ENCODE peak calls at places on chromosomes 7 and 10, in ten cellular contexts. G is endothelial cell of umbilical vein; C is neuronal stem cell; K is pancreas; A is effector memory CD4-positive, alpha-beta T cell; J is SJSA1; V is cardiac muscle cell; E is CD8-positive, alpha-beta memory T cell; S is SK-N-SH; R is IMR-90. F is an unnamed sample. For H3K9me3 and H3K27me3, the result is how much of the 10 kb centered on the place peaks cover.

GRCh38 chr7:41971640-41972187 is 265.3 kb downstream of the GLI3 start:
- DNase-seq in G (no peak), C (no peak), K (no peak), A (no peak), J (no peak), V (no peak), E (no peak), S (no peak), R (no peak), F (no peak)

GRCh38 chr7:148135106-148135505 is 455.5 kb upstream of the C7orf33 start:
- DNase-seq in G (no peak), C (no peak), K (no peak), A (no peak), J (no peak), V (no peak), E (no peak), S (peak), R (no peak), F (no peak)

GRCh38 chr10:43904301-43904700 is 255.6 kb upstream of the ZNF32 start:
- DNase-seq in G (no peak), C (no peak), K (no peak), A (no peak), J (no peak), V (no peak), E (no peak), S (no peak), R (no peak), F (no peak)

GRCh38 chr7:34451923-34452322 is 206.1 kb upstream of the NPSR1 start:
- DNase-seq in G (peak), C (no peak), K (no peak), A (no peak), J (no peak), V (no peak), E (no peak), S (no peak), R (no peak), F (no peak)

GRCh38 chr10:84296071-84296981 is 32.1 kb upstream of the CCSER2 start:
- DNase-seq in G (peak), C (no peak), K (no peak), A (no peak), J (peak), V (no peak), E (no peak), S (no peak), R (peak), F (peak)

GRCh38 chr7:143385891-143386781 is 5.0 kb downstream of the ZYX start:
- DNase-seq in G (peak), C (no peak), K (no peak), A (peak), J (no peak), V (no peak), E (peak), S (no peak), R (no peak), F (no peak)

GRCh38 chr7:4650471-4651047 is 31.5 kb upstream of the FOXK1 start:
- DNase-seq in G (no peak), C (peak), K (no peak), A (no peak), J (no peak), V (no peak), E (no peak), S (no peak), R (peak), F (no peak)

GRCh38 chr7:1675673-1676549 is 5.8 kb downstream of the ELFN1 start:
- DNase-seq in G (no peak), C (no peak), K (no peak), A (no peak), J (no peak), V (no peak), E (no peak), S (peak), R (no peak), F (no peak)

GRCh38 chr10:34985823-34986222 is 104.3 kb downstream of the CUL2 start:
- DNase-seq in G (no peak), C (no peak), K (no peak), A (no peak), J (no peak), V (no peak), E (no peak), S (no peak), R (no peak), F (no peak)

GRCh38 chr7:50826371-50827172 is 43.9 kb upstream of the GRB10 start:
- DNase-seq in G (peak), C (no peak), K (no peak), A (no peak), J (peak), V (no peak), E (no peak), S (no peak), R (peak), F (no peak)

GRCh38 chr7:2843711-2844152 is 376 bp downstream of the GNA12 start:
- DNase-seq in G (no peak), C (no peak), K (peak), A (no peak), J (no peak), V (no peak), E (peak), S (peak), R (peak), F (no peak)

GRCh38 chr7:85510287-85510686 is 323.4 kb upstream of the SEMA3D start:
- DNase-seq in G (no peak), C (no peak), K (no peak), A (no peak), J (no peak), V (no peak), E (no peak), S (peak), R (no peak), F (no peak)

GRCh38 chr7:113026941-113027340 is 59.7 kb downstream of the GPR85 start:
- DNase-seq in G (no peak), C (peak), K (no peak), A (no peak), J (no peak), V (peak), E (no peak), S (no peak), R (peak), F (no peak)

GRCh38 chr7:116356333-116356965 is 143.1 kb upstream of the CAV2 start:
- DNase-seq in G (peak), C (no peak), K (no peak), A (no peak), J (no peak), V (peak), E (no peak), S (no peak), R (no peak), F (no peak)

GRCh38 chr10:14211617-14212016 is 119.1 kb downstream of the FRMD4A start:
- DNase-seq in G (no peak), C (no peak), K (no peak), A (no peak), J (no peak), V (no peak), E (no peak), S (no peak), R (no peak), F (no peak)

GRCh38 chr10:112755446-112756117 is 194.5 kb upstream of the TCF7L2 start:
- DNase-seq in G (no peak), C (no peak), K (no peak), A (no peak), J (no peak), V (peak), E (no peak), S (peak), R (no peak), F (no peak)

GRCh38 chr7:157389951-157390730 is 53.3 kb downstream of the DNAJB6 start:
- DNase-seq in G (no peak), C (no peak), K (no peak), A (no peak), J (no peak), V (no peak), E (peak), S (no peak), R (no peak), F (no peak)

GRCh38 chr7:1939434-1940401 is 269.6 kb downstream of the ELFN1 start:
- DNase-seq in G (no peak), C (no peak), K (no peak), A (no peak), J (no peak), V (no peak), E (peak), S (no peak), R (no peak), F (no peak)

GRCh38 chr10:12348870-12349627 is at the start of gene CAMK1D:
- DNase-seq in G (peak), C (peak), K (peak), A (peak), J (peak), V (peak), E (peak), S (peak), R (peak), F (peak)

GRCh38 chr7:14340415-14341079 is 351.1 kb upstream of the ETV1 start:
- DNase-seq in G (no peak), C (no peak), K (no peak), A (no peak), J (no peak), V (no peak), E (no peak), S (no peak), R (no peak), F (no peak)

GRCh38 chr7:98528079-98528478 is 89.0 kb upstream of the NPTX2 start:
- DNase-seq in G (no peak), C (no peak), K (no peak), A (no peak), J (no peak), V (no peak), E (no peak), S (no peak), R (no peak), F (no peak)

GRCh38 chr7:143389316-143390097 is 8.4 kb downstream of the ZYX start:
- DNase-seq in G (no peak), C (no peak), K (no peak), A (no peak), J (no peak), V (no peak), E (no peak), S (no peak), R (no peak), F (no peak)

GRCh38 chr7:12674861-12675260 is 12.6 kb upstream of the ARL4A start:
- DNase-seq in G (peak), C (no peak), K (peak), A (peak), J (no peak), V (no peak), E (peak), S (peak), R (peak), F (no peak)

GRCh38 chr10:107264742-107265141 is 100.2 kb upstream of the SORCS1 start:
- DNase-seq in G (no peak), C (no peak), K (no peak), A (no peak), J (no peak), V (peak), E (no peak), S (peak), R (no peak), F (no peak)

GRCh38 chr7:24834150-24834798 is 77.0 kb upstream of the GSDME start:
- DNase-seq in G (no peak), C (no peak), K (no peak), A (no peak), J (no peak), V (no peak), E (no peak), S (no peak), R (no peak), F (no peak)

GRCh38 chr7:1847260-1848001 is 177.4 kb downstream of the ELFN1 start:
- DNase-seq in G (no peak), C (no peak), K (no peak), A (no peak), J (no peak), V (no peak), E (no peak), S (no peak), R (no peak), F (no peak)

GRCh38 chr7:107971613-107972012 is 31.3 kb downstream of the LAMB1 start:
- DNase-seq in G (peak), C (no peak), K (no peak), A (no peak), J (no peak), V (no peak), E (no peak), S (no peak), R (peak), F (no peak)

GRCh38 chr10:76333801-76334200 is 902.4 kb downstream of the LRMDA start:
- DNase-seq in G (no peak), C (no peak), K (no peak), A (no peak), J (no peak), V (no peak), E (no peak), S (no peak), R (no peak), F (no peak)

GRCh38 chr7:46715579-46715978 is 794.5 kb upstream of the IGFBP3 start:
- DNase-seq in G (no peak), C (no peak), K (no peak), A (no peak), J (no peak), V (no peak), E (no peak), S (no peak), R (no peak), F (no peak)

GRCh38 chr7:28225581-28225980 is 45.0 kb upstream of the JAZF1 start:
- DNase-seq in G (no peak), C (no peak), K (no peak), A (no peak), J (no peak), V (no peak), E (no peak), S (peak), R (no peak), F (no peak)

GRCh38 chr10:88243847-88244730 is 339.0 kb downstream of the RNLS start:
- DNase-seq in G (peak), C (no peak), K (peak), A (no peak), J (no peak), V (peak), E (no peak), S (peak), R (peak), F (peak)

GRCh38 chr7:106485031-106485551 is 175.9 kb downstream of the CCDC71L start:
- DNase-seq in G (peak), C (no peak), K (no peak), A (no peak), J (peak), V (no peak), E (no peak), S (no peak), R (peak), F (peak)

GRCh38 chr7:84232653-84233052 is 38.1 kb upstream of the SEMA3A start:
- DNase-seq in G (no peak), C (no peak), K (no peak), A (no peak), J (peak), V (no peak), E (no peak), S (no peak), R (peak), F (peak)

GRCh38 chr10:73891585-73891984 is 17.2 kb upstream of the CAMK2G start:
- DNase-seq in G (no peak), C (no peak), K (no peak), A (no peak), J (no peak), V (no peak), E (no peak), S (no peak), R (no peak), F (no peak)

GRCh38 chr10:5666324-5667220 is at the start of gene ASB13:
- DNase-seq in G (peak), C (peak), K (peak), A (peak), J (peak), V (peak), E (peak), S (peak), R (peak), F (no peak)

GRCh38 chr10:79354615-79355014 is 7.3 kb downstream of the PPIF start:
- DNase-seq in G (no peak), C (no peak), K (no peak), A (no peak), J (no peak), V (no peak), E (no peak), S (no peak), R (no peak), F (no peak)
- H3K9me3 ChIP-seq in G (under half), C (under half), K (under half), A (under half), J (under half), V (under half), E (under half), S (under half), R (under half), F (under half)

GRCh38 chr7:131774419-131775220 is 218.2 kb upstream of the PODXL start:
- DNase-seq in G (no peak), C (no peak), K (no peak), A (no peak), J (no peak), V (no peak), E (no peak), S (no peak), R (no peak), F (no peak)
- H3K27ac ChIP-seq in G (no peak), C (no peak), K (no peak), A (no peak), J (no peak), V (no peak), E (no peak), S (no peak), R (no peak), F (no peak)

GRCh38 chr7:73622909-73623797 is 1.2 kb downstream of the MLXIPL start:
- DNase-seq in G (no peak), C (no peak), K (peak), A (no peak), J (no peak), V (peak), E (no peak), S (peak), R (no peak), F (no peak)

GRCh38 chr7:73622527-73622908 is 1.8 kb downstream of the MLXIPL start:
- DNase-seq in G (no peak), C (no peak), K (no peak), A (no peak), J (no peak), V (no peak), E (no peak), S (no peak), R (no peak), F (no peak)

GRCh38 chr7:73625276-73625675 is 954 bp upstream of the MLXIPL start:
- DNase-seq in G (no peak), C (no peak), K (no peak), A (no peak), J (no peak), V (no peak), E (no peak), S (no peak), R (no peak), F (no peak)

GRCh38 chr7:73624669-73625001 is 313 bp upstream of the MLXIPL start:
- DNase-seq in G (no peak), C (no peak), K (no peak), A (no peak), J (no peak), V (no peak), E (no peak), S (no peak), R (no peak), F (no peak)

DNA sequence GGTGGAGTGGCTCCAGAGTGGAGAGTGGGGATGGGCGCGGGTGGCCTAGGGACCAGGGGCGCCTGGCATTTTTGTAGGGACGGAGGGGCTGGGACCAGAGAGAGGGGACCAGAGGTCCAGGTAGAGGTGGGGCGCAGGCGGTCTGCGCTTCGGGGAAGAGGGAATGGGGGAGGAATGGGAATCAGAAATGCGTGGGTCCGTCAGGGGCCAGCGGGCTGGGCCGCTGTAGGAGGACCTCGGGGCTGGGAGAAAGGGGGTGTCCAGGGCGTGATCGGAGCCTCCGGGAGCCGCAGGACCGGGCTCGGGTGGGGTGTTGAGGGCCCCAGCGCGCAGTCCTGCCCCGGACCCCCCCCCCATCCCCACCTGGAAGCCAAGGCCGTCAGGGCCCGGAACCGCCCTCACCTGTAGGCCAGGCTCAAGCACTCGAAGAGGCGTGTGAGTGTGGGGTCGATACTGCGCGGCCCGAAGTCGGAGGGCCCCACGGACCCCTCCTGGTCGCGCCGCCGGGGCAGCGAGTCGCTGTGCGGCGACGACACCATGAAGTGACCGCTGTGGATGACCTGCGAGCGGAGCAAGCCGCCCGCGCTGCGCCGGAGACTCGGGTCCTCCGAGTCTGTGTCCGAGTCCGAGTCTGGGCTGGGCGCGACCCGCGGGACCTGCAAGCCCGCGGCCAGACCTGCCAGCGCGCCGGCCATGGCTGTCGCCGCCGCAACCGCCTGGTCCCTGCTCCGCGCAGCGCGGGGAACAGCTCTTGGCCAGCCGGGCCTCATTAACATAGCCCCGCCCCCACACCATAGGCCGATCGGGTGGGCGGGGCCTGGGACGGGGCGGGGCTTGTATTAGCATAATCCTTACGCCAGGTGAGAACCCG is at the start of gene MLXIPL:
- DNase-seq in G (peak), C (peak), K (peak), A (peak), J (peak), V (peak), E (peak), S (peak), R (no peak), F (no peak)
- H3K27me3 ChIP-seq in G (under half), C (half or more), K (under half), A (under half), J (half or more), V (half or more), E (under half), S (under half), R (half or more), F (half or more)

DNA sequence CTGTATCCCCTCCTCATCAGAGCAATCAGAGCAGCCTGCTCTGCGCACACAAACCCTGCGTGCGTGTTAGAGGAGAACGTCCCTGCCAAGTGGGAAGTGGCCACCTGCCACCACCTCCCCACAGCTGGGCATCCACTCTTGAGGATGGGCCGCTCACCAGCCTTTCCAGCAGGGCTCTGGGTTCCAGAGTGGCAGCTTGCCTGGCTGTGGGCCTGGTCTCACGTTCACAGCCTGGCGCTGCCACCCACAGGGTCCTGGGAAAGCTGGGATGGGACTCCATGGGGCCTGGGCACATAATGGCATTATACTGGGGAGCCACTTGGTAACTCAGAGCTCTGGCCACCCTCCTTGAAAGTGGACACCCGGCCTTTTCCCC is 151.1 kb upstream of the PPP2R2D start:
- DNase-seq in G (no peak), C (no peak), K (no peak), A (no peak), J (no peak), V (no peak), E (no peak), S (no peak), R (no peak), F (no peak)
- H3K9me3 ChIP-seq in G (under half), C (under half), K (under half), A (under half), J (under half), V (under half), E (under half), S (under half), R (half or more), F (half or more)

GRCh38 chr7:155255071-155255470 is 42.6 kb upstream of the INSIG1 start:
- DNase-seq in G (no peak), C (no peak), K (no peak), A (no peak), J (no peak), V (no peak), E (no peak), S (no peak), R (no peak), F (no peak)

GRCh38 chr7:155254018-155254417 is 43.7 kb upstream of the INSIG1 start:
- DNase-seq in G (no peak), C (no peak), K (peak), A (no peak), J (no peak), V (no peak), E (no peak), S (no peak), R (no peak), F (no peak)

GRCh38 chr7:155252388-155252957 is 45.2 kb upstream of the INSIG1 start:
- DNase-seq in G (peak), C (no peak), K (no peak), A (no peak), J (no peak), V (no peak), E (no peak), S (no peak), R (peak), F (no peak)

GRCh38 chr7:155251831-155252230 is 45.8 kb upstream of the INSIG1 start:
- DNase-seq in G (no peak), C (no peak), K (no peak), A (no peak), J (no peak), V (no peak), E (no peak), S (peak), R (no peak), F (no peak)

DNA sequence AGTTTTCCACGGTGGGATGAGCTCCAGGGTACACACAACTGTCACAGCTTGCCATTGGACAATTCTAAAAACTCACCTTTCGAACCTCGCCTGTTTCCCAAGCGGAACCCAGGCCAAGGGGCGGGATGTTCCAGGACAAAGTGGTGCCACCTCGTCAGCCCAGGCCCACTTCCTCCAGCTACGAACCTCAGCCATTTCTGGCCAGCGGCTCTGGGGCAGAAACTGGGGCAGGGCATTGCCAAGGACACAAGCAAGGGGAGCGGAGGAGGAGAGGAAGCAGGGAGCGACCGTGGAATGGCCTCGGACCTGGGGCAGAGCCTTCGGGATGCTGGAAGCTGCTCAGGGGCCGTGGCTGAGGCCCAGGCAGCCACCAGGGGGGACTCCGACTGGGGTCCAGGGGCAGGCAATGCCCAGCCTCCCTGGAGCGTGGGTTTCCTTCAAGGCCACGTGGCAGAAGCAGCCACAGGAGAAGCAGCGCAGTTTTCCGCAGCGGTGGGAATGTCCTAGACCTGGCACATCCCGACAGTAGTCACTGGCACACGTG is 44.6 kb upstream of the INSIG1 start:
- DNase-seq in G (no peak), C (no peak), K (peak), A (no peak), J (no peak), V (no peak), E (no peak), S (no peak), R (no peak), F (no peak)
- H3K27ac ChIP-seq in G (no peak), C (no peak), K (peak), A (no peak), J (no peak), V (no peak), E (no peak), S (no peak), R (no peak), F (no peak)